ENCODE peak calls at places on chromosome 15, in seven cellular contexts. Y is thoracic aorta, S is MM.1S, J is OCI-LY7, W is fibroblast of mammary gland, B is IMR-90, D is A549. E is an unnamed sample.
A peak's percentile ranks its signal among the peaks of the same experiment; 100 is the strongest.

GRCh38 chr15:73941449-73941848 is 15.2 kb downstream of the LOXL1 start:
- DNase-seq in Y (no peak), S (no peak), J (no peak), W (no peak), B (no peak), D (no peak), E (no peak)

GRCh38 chr15:98872777-98873176 is 134.8 kb downstream of the PGPEP1L start:
- DNase-seq in Y (no peak), S (no peak), J (no peak), W (no peak), B (no peak), D (peak; percentile 95), E (no peak)

GRCh38 chr15:50244959-50245624 is 20.4 kb downstream of the HDC start:
- DNase-seq in Y (no peak), S (no peak), J (no peak), W (no peak), B (no peak), D (no peak), E (no peak)

GRCh38 chr15:62781081-62781497 is 261.5 kb upstream of the TPM1 start:
- DNase-seq in Y (no peak), S (no peak), J (no peak), W (no peak), B (no peak), D (no peak), E (peak; percentile 62)

GRCh38 chr15:63071288-63071909 is 28.9 kb downstream of the TPM1 start:
- DNase-seq in Y (no peak), S (no peak), J (no peak), W (no peak), B (no peak), D (no peak), E (peak; percentile 32)

GRCh38 chr15:39456113-39456512 is 124.8 kb upstream of the THBS1 start:
- DNase-seq in Y (no peak), S (no peak), J (no peak), W (no peak), B (no peak), D (no peak), E (no peak)

GRCh38 chr15:65752151-65752700 is 39.9 kb downstream of the DENND4A start:
- DNase-seq in Y (no peak), S (no peak), J (no peak), W (peak; percentile 47), B (peak; percentile 63), D (no peak), E (no peak)

GRCh38 chr15:67066041-67067021 is 929 bp downstream of the SMAD3 start:
- DNase-seq in Y (no peak), S (no peak), J (peak; percentile 72), W (no peak), B (peak; percentile 28), D (no peak), E (no peak)

GRCh38 chr15:59218099-59218498 is 11.5 kb downstream of the LDHAL6B start:
- DNase-seq in Y (no peak), S (no peak), J (no peak), W (no peak), B (no peak), D (no peak), E (no peak)

GRCh38 chr15:73794501-73795133 is 41.5 kb upstream of the INSYN1 start:
- DNase-seq in Y (no peak), S (no peak), J (no peak), W (peak; percentile 31), B (peak; percentile 29), D (peak; percentile 15), E (no peak)

GRCh38 chr15:28456476-28457395 is 76.0 kb downstream of the GOLGA8G start:
- DNase-seq in Y (no peak), S (no peak), J (no peak), W (no peak), B (peak; percentile 0), D (no peak), E (no peak)

GRCh38 chr15:40246496-40247275 is 7.8 kb downstream of the PAK6 start:
- DNase-seq in Y (no peak), S (no peak), J (no peak), W (no peak), B (no peak), D (no peak), E (no peak)

GRCh38 chr15:69825941-69826817 is 271.5 kb downstream of the TLE3 start:
- DNase-seq in Y (no peak), S (no peak), J (no peak), W (no peak), B (no peak), D (no peak), E (no peak)
- TF ChIP-seq CTCF in Y (no peak), S (no peak), J (no peak), W (no peak), B (no peak), D (no peak), E (no peak)

DNA sequence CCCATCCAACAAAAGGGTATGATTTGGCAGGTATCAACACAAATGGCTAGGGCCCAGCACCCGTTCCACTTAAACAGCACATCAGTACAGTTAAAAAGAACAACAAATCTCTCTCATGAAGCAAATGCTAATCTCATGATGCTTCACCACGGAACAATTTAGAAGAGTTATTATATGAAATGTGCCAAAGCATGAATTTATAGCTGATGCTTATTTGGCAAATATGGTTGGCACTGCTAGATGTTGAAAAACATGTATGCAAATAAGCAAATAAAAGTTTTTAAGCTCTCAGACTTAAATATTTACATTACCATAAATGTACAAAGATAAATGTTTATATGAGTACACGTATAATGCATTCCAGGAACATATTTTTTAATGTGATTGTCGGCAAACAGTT is 2.3 kb downstream of the PEAK1 start:
- DNase-seq in Y (no peak), S (no peak), J (no peak), W (peak; percentile 19), B (peak; percentile 9), D (no peak), E (peak; percentile 71)
- H3K4me3 ChIP-seq in Y (peak overlapping the region; percentile 94), S (no peak overlapping the region), J (no peak overlapping the region), W (peak overlapping the region; percentile 2), B (peak overlapping the region; percentile 94), D (no peak overlapping the region), E (peak overlapping the region; percentile 96)

GRCh38 chr15:75814794-75815193 is 28.5 kb upstream of the UBE2Q2 start:
- DNase-seq in Y (no peak), S (no peak), J (no peak), W (no peak), B (no peak), D (no peak), E (no peak)
- TF ChIP-seq CTCF in Y (no peak), S (no peak), J (no peak), W (no peak), B (no peak), D (no peak), E (no peak)

GRCh38 chr15:89575146-89575655 is at the start of gene TICRR:
- DNase-seq in Y (peak; percentile 90), S (peak; percentile 99), J (peak; percentile 99), W (peak; percentile 100), B (peak; percentile 100), D (peak; percentile 100), E (peak; percentile 100)

GRCh38 chr15:89577776-89578115 is 2.5 kb downstream of the TICRR start:
- DNase-seq in Y (no peak), S (no peak), J (no peak), W (no peak), B (no peak), D (no peak), E (no peak)

GRCh38 chr15:89575656-89576416 is 567 bp downstream of the TICRR start:
- DNase-seq in Y (no peak), S (peak; percentile 16), J (peak; percentile 25), W (peak; percentile 8), B (peak; percentile 4), D (peak; percentile 46), E (peak; percentile 18)

GRCh38 chr15:89576417-89576773 is 1.1 kb downstream of the TICRR start:
- DNase-seq in Y (no peak), S (no peak), J (no peak), W (peak; percentile 30), B (peak; percentile 9), D (peak; percentile 22), E (peak; percentile 16)

DNA sequence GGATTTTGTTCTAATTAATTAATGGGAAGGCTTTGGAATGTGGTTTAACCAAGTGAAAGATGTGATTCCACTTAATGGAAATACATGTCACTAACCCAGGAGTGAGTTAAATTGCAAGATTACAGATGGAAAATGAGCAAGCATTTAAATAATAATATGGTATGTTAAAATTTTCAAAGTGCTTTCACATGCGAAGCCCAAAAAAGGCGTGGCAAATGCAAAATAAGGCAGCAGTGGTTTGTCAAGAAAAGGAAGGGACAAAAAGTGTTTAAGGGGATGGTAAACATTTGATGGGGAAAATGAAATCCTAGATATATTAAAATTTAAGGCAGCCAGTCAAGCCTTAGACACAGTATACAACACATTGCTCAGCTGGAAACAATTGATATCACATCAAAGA is 2.9 kb downstream of the TICRR start:
- DNase-seq in Y (no peak), S (no peak), J (no peak), W (no peak), B (no peak), D (no peak), E (no peak)
- H3K4me3 ChIP-seq in Y (no peak overlapping the region), S (no peak overlapping the region), J (peak overlapping the region; percentile 98), W (peak overlapping the region; percentile 33), B (no peak overlapping the region), D (peak overlapping the region; percentile 7), E (peak overlapping the region; percentile 48)

GRCh38 chr15:78076231-78077052 is 1.1 kb downstream of the TBC1D2B start:
- DNase-seq in Y (no peak), S (no peak), J (no peak), W (no peak), B (no peak), D (no peak), E (peak; percentile 54)
- TF ChIP-seq CTCF in Y (no peak), S (no peak), J (peak; percentile 68), W (peak; percentile 33), B (peak; percentile 19), D (no peak), E (peak; percentile 41)

GRCh38 chr15:45448516-45448915 is 70.2 kb upstream of the GATM start:
- DNase-seq in Y (no peak), S (no peak), J (no peak), W (no peak), B (peak; percentile 28), D (no peak), E (peak; percentile 40)

GRCh38 chr15:45451265-45451664 is 71.3 kb downstream of the SLC30A4 start:
- DNase-seq in Y (no peak), S (no peak), J (no peak), W (no peak), B (no peak), D (no peak), E (no peak)

GRCh38 chr15:45449387-45449786 is 71.0 kb upstream of the GATM start:
- DNase-seq in Y (no peak), S (no peak), J (no peak), W (no peak), B (no peak), D (no peak), E (no peak)

GRCh38 chr15:45449878-45450277 is 71.5 kb upstream of the GATM start:
- DNase-seq in Y (no peak), S (peak; percentile 27), J (no peak), W (no peak), B (no peak), D (no peak), E (no peak)

GRCh38 chr15:45450468-45450867 is 72.1 kb downstream of the SLC30A4 start:
- DNase-seq in Y (no peak), S (no peak), J (no peak), W (no peak), B (no peak), D (no peak), E (no peak)
- H3K4me3 ChIP-seq in Y (no peak overlapping the region), S (no peak overlapping the region), J (no peak overlapping the region), W (no peak overlapping the region), B (no peak overlapping the region), D (no peak overlapping the region), E (no peak overlapping the region)

E was measured in fibroblast of villous mesenchyme.